ENCODE peak calls at places on chromosomes 13 and 19, in four cellular contexts. E is prostate gland, I is AG04450, B is H9. N is an unnamed sample. For H3K27me3, the result is how much of the 10 kb centered on the place peaks cover.

GRCh38 chr13:26022538-26023292 is 29.1 kb downstream of the SHISA2 start:
- DNase-seq in E (peak), I (no peak), B (no peak), N (no peak)

GRCh38 chr13:24625324-24625723 is 54.9 kb upstream of the ATP12A start:
- DNase-seq in E (no peak), I (no peak), B (no peak), N (peak)

GRCh38 chr13:37085656-37086055 is 19.8 kb downstream of the CSNK1A1L start:
- DNase-seq in E (no peak), I (no peak), B (no peak), N (no peak)

GRCh38 chr13:95924389-95924994 is 128.7 kb downstream of the UGGT2 start:
- DNase-seq in E (no peak), I (peak), B (no peak), N (no peak)

GRCh38 chr13:98541211-98541610 is 35.7 kb downstream of the STK24 start:
- DNase-seq in E (no peak), I (no peak), B (no peak), N (no peak)

GRCh38 chr13:113842336-113843062 is 21.4 kb downstream of the GAS6 start:
- DNase-seq in E (no peak), I (no peak), B (no peak), N (no peak)

GRCh38 chr19:641702-642101 is 2.0 kb downstream of the FGF22 start:
- DNase-seq in E (no peak), I (no peak), B (no peak), N (no peak)

GRCh38 chr13:48234652-48235099 is 1.7 kb downstream of the ITM2B start:
- DNase-seq in E (no peak), I (no peak), B (no peak), N (no peak)

GRCh38 chr13:105278797-105279425 is 1256.6 kb downstream of the EFNB2 start:
- DNase-seq in E (no peak), I (no peak), B (peak), N (no peak)

GRCh38 chr19:50928841-50929240 is 17.6 kb upstream of the KLK4 start:
- DNase-seq in E (no peak), I (no peak), B (no peak), N (no peak)

GRCh38 chr19:52369463-52370340 is at the start of gene ZNF880:
- DNase-seq in E (peak), I (peak), B (peak), N (peak)

GRCh38 chr13:106498158-106498557 is 37.3 kb downstream of the EFNB2 start:
- DNase-seq in E (no peak), I (no peak), B (no peak), N (no peak)

GRCh38 chr13:106496072-106496997 is 39.1 kb downstream of the EFNB2 start:
- DNase-seq in E (no peak), I (no peak), B (no peak), N (no peak)

GRCh38 chr13:106499113-106499512 is 36.3 kb downstream of the EFNB2 start:
- DNase-seq in E (no peak), I (no peak), B (no peak), N (no peak)

GRCh38 chr13:106498571-106498970 is 36.9 kb downstream of the EFNB2 start:
- DNase-seq in E (no peak), I (no peak), B (no peak), N (no peak)

DNA sequence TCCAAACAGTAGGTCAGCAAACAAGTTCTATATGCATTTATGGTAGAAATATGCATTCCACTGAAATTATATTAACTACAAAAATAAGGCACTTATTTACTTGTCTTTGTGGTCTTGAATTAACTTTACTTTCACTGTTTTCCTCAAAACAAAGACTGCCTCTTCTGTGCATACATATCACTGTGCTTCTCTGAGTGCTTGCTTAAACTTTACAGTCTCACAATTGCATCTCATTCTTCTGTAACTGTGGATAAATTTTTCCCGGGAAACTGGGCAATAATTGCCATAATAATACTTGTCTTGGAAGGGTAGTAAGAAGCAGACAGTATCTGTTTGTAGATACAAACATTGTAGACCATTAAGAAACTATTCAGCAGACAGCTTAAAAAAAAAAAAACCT is 38.4 kb downstream of the EFNB2 start:
- DNase-seq in E (no peak), I (no peak), B (no peak), N (no peak)
- H3K27ac ChIP-seq in E (no peak), I (no peak), B (no peak), N (peak)

GRCh38 chr13:89796196-89796595 is 1551.3 kb upstream of the MIR17HG start:
- DNase-seq in E (no peak), I (no peak), B (no peak), N (no peak)
- H3K27me3 ChIP-seq in E (under half), I (under half), B (under half), N (under half)

DNA sequence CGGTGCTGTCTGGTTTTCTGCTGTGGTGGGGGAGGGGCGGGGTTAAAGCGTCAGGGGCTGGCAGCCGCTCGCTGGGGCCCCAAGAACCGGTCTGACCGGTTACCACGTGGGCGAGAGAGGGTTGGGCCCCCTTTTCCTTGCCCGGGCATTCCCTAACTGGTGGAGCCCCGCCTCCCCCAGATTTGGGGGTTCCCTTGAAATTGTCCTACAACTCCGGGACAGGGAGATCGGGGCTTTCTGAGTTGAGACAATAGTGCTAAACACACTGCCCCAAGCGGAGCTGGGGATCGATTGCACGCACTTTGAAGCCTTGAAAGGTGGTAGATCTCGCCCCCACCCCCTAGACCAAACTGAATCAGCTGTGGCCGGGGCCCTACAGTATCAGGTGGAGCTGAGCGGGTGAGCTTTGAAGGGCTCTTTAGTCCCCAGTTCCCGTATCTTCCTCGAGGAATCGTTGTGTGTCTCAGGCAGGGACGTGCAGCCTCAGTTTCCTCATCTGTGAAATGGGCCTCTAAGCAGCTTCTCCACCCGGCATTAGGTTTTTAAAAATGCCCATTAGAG is 4.8 kb downstream of the IER2 start:
- DNase-seq in E (peak), I (no peak), B (peak), N (peak)
- TF ChIP-seq CTCF in E (no peak), I (peak), B (peak), N (no peak)

GRCh38 chr19:10612515-10613119 is 12.7 kb upstream of the SLC44A2 start:
- DNase-seq in E (peak), I (no peak), B (no peak), N (peak)
- H3K27ac ChIP-seq in E (peak), I (no peak), B (no peak), N (no peak)